ENCODE peak calls at places on chromosomes 6 and 20, in five cellular contexts. E is NCI-H1436; L is activated naive CD4-positive, alpha-beta T cell treated with anti-CD3 and anti-CD28 coated beads for 36 hours; N is tibial nerve; Y is globus pallidus. D is an unnamed sample.

GRCh38 chr6:121435444-121436069 is at the start of gene GJA1:
- DNase-seq in L (no peak), E (no peak), N (peak; percentile 54), Y (peak; percentile 58), D (peak; percentile 85)

GRCh38 chr6:1381397-1382330 is 7.7 kb upstream of the FOXF2 start:
- DNase-seq in E (peak; percentile 34), L (peak; percentile 63), Y (no peak), N (peak; percentile 56), D (peak; percentile 91)

GRCh38 chr20:31731321-31731717 is 7.8 kb upstream of the TPX2 start:
- DNase-seq in L (no peak), E (no peak), N (no peak), Y (no peak), D (no peak)

GRCh38 chr20:63064745-63065711 is 58.3 kb upstream of the BHLHE23 start:
- DNase-seq in E (no peak), L (peak; percentile 3), Y (no peak), N (no peak), D (peak; percentile 66)

GRCh38 chr6:90397929-90398674 is 101.5 kb upstream of the BACH2 start:
- DNase-seq in E (no peak), N (no peak), L (peak; percentile 96), Y (no peak), D (no peak)

GRCh38 chr6:11593096-11593495 is 55.5 kb downstream of the TMEM170B start:
- DNase-seq in Y (no peak), N (no peak), E (no peak), L (no peak), D (no peak)

GRCh38 chr6:34027445-34027936 is 118.4 kb downstream of the GRM4 start:
- DNase-seq in N (peak; percentile 7), E (peak; percentile 43), Y (no peak), L (peak; percentile 63), D (peak; percentile 98)

GRCh38 chr20:9594284-9594875 is 80.0 kb downstream of the LAMP5 start:
- DNase-seq in N (no peak), E (no peak), L (no peak), Y (no peak), D (no peak)

GRCh38 chr20:3629893-3630292 is 33.3 kb downstream of the GFRA4 start:
- DNase-seq in Y (no peak), N (no peak), L (no peak), E (no peak), D (no peak)

GRCh38 chr6:6684365-6684833 is 95.9 kb downstream of the LY86 start:
- DNase-seq in N (no peak), Y (no peak), L (peak; percentile 63), E (no peak), D (no peak)

GRCh38 chr6:46056906-46057529 is 41.4 kb upstream of the CLIC5 start:
- DNase-seq in L (no peak), E (no peak), Y (no peak), N (no peak), D (no peak)